ENCODE peak calls at places on chromosomes 6 and 20, in seven cellular contexts. T, S, M, D, J, Z and O are unnamed samples.
A peak's percentile ranks its signal among the peaks of the same experiment; 100 is the strongest.

GRCh38 chr6:105849741-105850140 is 236.4 kb upstream of the PRDM1 start:
- DNase-seq in M (no peak), T (no peak), S (no peak), J (no peak), Z (no peak), D (no peak), O (no peak)

GRCh38 chr6:44456070-44456965 is 68.8 kb downstream of the CDC5L start:
- DNase-seq in T (no peak), D (no peak), J (no peak), Z (peak; percentile 46), S (no peak), M (peak; percentile 62), O (no peak)

GRCh38 chr6:28747631-28748157 is 176.1 kb downstream of the TRIM27 start:
- DNase-seq in D (no peak), M (peak; percentile 91), Z (peak; percentile 55), T (no peak), J (no peak), S (no peak), O (no peak)

GRCh38 chr6:9620263-9620662 is 794.6 kb downstream of the TFAP2A start:
- DNase-seq in D (no peak), T (no peak), Z (no peak), S (no peak), M (no peak), J (no peak), O (no peak)

GRCh38 chr6:164442572-164442971 is 866.8 kb downstream of the C6orf118 start:
- DNase-seq in Z (no peak), S (no peak), M (no peak), J (no peak), D (no peak), T (no peak), O (no peak)

GRCh38 chr6:36682328-36683144 is 4.0 kb downstream of the CDKN1A start:
- DNase-seq in Z (peak; percentile 57), J (peak; percentile 70), T (peak; percentile 34), D (peak; percentile 61), M (no peak), S (peak; percentile 62), O (peak; percentile 95)

GRCh38 chr6:121437861-121438651 is 2.6 kb downstream of the GJA1 start:
- DNase-seq in J (no peak), M (no peak), S (peak; percentile 35), Z (peak; percentile 63), T (peak; percentile 46), D (peak; percentile 34), O (no peak)

GRCh38 chr6:97282238-97282725 is 734 bp downstream of the MMS22L start:
- DNase-seq in M (no peak), J (no peak), S (no peak), T (no peak), D (peak; percentile 18), Z (no peak), O (no peak)

GRCh38 chr20:3935295-3935955 is 46.2 kb downstream of the PANK2 start:
- DNase-seq in D (peak; percentile 74), J (no peak), M (no peak), T (peak; percentile 62), S (no peak), Z (no peak), O (no peak)

GRCh38 chr20:35695978-35696377 is 3.2 kb downstream of the NFS1 start:
- DNase-seq in D (no peak), J (no peak), S (no peak), Z (no peak), T (no peak), M (no peak), O (peak; percentile 64)

GRCh38 chr6:82246802-82247633 is 526 bp downstream of the IBTK start:
- DNase-seq in J (peak; percentile 71), T (peak; percentile 34), Z (peak; percentile 46), D (peak; percentile 74), S (peak; percentile 64), M (peak; percentile 74), O (no peak)

GRCh38 chr20:20078041-20078440 is 25.7 kb downstream of the CFAP61 start:
- DNase-seq in J (no peak), T (no peak), S (no peak), M (no peak), D (no peak), Z (no peak), O (no peak)

GRCh38 chr6:72580281-72580940 is 41.5 kb upstream of the KCNQ5 start:
- DNase-seq in M (no peak), D (no peak), Z (no peak), S (no peak), T (no peak), J (no peak), O (no peak)

GRCh38 chr6:39421383-39422225 is 99.1 kb upstream of the KCNK16 start:
- DNase-seq in S (no peak), D (no peak), M (no peak), Z (no peak), T (no peak), J (no peak), O (no peak)

GRCh38 chr20:48165401-48165685 is 380.1 kb upstream of the SULF2 start:
- DNase-seq in Z (peak; percentile 34), D (no peak), M (no peak), T (no peak), S (no peak), J (no peak), O (no peak)

GRCh38 chr20:63744574-63745423 is 5.2 kb downstream of the SLC2A4RG start:
- DNase-seq in M (no peak), Z (no peak), D (no peak), J (no peak), S (no peak), T (no peak), O (no peak)

GRCh38 chr6:71642120-71642519 is 244.2 kb upstream of the RIMS1 start:
- DNase-seq in S (no peak), D (no peak), M (no peak), Z (no peak), T (no peak), J (no peak), O (no peak)

GRCh38 chr6:156852858-156853216 is 75.7 kb downstream of the ARID1B start:
- DNase-seq in J (no peak), Z (no peak), D (no peak), T (no peak), S (no peak), M (no peak), O (no peak)

GRCh38 chr6:79034865-79035264 is 43.2 kb downstream of the PHIP start:
- DNase-seq in Z (no peak), D (no peak), J (no peak), M (no peak), S (no peak), T (no peak), O (no peak)

GRCh38 chr6:152952045-152952444 is 30.8 kb downstream of the FBXO5 start:
- DNase-seq in M (no peak), S (no peak), J (no peak), Z (no peak), D (no peak), T (no peak), O (no peak)

GRCh38 chr20:60037120-60037499 is 78.9 kb downstream of the CDH26 start:
- DNase-seq in T (no peak), S (no peak), Z (no peak), J (no peak), D (no peak), M (no peak), O (no peak)

DNA sequence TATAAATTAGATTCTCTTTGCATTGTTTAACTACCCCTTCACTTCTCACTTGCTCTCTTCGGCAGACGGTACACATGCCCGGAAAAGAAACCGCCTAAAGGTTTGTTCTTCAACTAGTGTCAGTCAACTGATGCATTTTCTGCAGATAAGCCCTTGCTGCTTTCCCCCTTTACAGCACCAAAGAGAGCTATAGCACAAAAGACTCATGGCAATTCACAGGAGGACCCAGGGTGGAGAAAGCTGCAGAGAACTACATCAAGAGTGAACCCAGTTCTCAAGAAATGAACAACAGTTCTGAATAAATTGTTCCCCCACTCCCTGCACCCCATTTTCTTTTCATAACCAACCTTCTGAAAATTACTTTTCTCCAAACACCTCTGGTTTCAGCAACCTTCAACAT is 8.9 kb downstream of the CD164 start:
- DNase-seq in M (no peak), J (no peak), S (no peak), Z (no peak), D (no peak), T (no peak), O (no peak)
- H3K4me1 ChIP-seq in M (peaks cover 3% of the 10 kb centered on the region), J (peaks cover 40% of the 10 kb centered on the region), S (peaks cover 20% of the 10 kb centered on the region), Z (peaks cover 3% of the 10 kb centered on the region), D (peaks cover 20% of the 10 kb centered on the region), T (no peaks in the 10 kb centered on the region), O (peaks cover 62% of the 10 kb centered on the region)

GRCh38 chr6:127855542-127856159 is 45.2 kb downstream of the THEMIS start:
- DNase-seq in T (no peak), S (no peak), D (no peak), Z (no peak), J (no peak), M (peak; percentile 46), O (no peak)

GRCh38 chr6:127857051-127857637 is 43.7 kb downstream of the THEMIS start:
- DNase-seq in S (no peak), Z (no peak), T (no peak), M (no peak), J (no peak), D (no peak), O (no peak)

GRCh38 chr6:127858992-127859391 is 41.9 kb downstream of the THEMIS start:
- DNase-seq in J (no peak), T (no peak), M (no peak), D (no peak), Z (no peak), S (no peak), O (no peak)

GRCh38 chr6:127860723-127861122 is 40.1 kb downstream of the THEMIS start:
- DNase-seq in S (no peak), M (no peak), D (no peak), J (no peak), T (no peak), Z (no peak), O (no peak)

GRCh38 chr6:127859956-127860355 is 40.9 kb downstream of the THEMIS start:
- DNase-seq in T (no peak), D (no peak), J (no peak), S (no peak), M (no peak), Z (no peak), O (no peak)
- H3K4me1 ChIP-seq in T (no peaks in the 10 kb centered on the region), D (no peaks in the 10 kb centered on the region), J (no peaks in the 10 kb centered on the region), S (no peaks in the 10 kb centered on the region), M (peaks cover 5% of the 10 kb centered on the region), Z (no peaks in the 10 kb centered on the region), O (no peaks in the 10 kb centered on the region)

DNA sequence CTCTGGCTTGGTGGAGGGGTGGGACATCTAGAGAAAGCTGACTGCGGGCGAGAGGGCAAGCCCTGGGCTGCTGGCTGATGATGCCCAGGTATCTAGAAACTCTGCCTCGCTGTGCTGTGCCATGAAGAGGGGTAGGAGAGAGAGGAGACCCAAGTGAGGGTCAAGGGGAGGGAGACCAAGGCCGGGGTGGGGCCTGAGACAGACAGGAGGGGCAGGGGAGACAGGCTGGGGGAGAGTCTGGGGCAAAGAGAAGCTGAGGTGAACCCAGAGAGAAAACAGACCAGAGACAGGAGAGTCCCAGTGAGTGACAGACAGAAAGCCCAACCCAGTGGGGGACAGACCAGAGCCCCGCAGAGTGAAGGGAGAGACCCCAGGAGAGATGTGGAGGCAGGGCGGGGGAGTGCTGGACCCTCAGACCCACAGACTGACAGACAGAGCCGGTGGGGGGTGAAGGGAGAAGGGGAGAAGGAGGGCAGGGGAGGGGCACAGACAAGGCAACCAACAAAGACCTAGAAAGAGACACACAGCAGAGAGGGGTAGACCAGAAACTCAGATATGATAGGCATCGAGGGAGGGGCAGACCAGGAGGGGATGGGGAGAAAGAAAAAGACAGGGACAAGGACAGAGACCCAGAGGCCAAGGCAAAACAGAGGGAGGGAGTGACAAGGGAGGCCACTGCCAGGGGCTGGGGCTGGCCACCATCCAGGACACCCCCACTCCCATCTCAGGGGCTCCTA is 5.9 kb downstream of the TEAD3 start:
- DNase-seq in S (no peak), J (no peak), Z (no peak), D (no peak), T (no peak), M (no peak), O (no peak)
- H3K4me1 ChIP-seq in S (no peaks in the 10 kb centered on the region), J (peaks cover 93% of the 10 kb centered on the region), Z (peaks cover 50% of the 10 kb centered on the region), D (peaks cover 81% of the 10 kb centered on the region), T (peaks cover 11% of the 10 kb centered on the region), M (peaks cover 44% of the 10 kb centered on the region), O (peaks cover 98% of the 10 kb centered on the region)

GRCh38 chr20:45042978-45043377 is 57.9 kb downstream of the KCNS1 start:
- DNase-seq in M (no peak), Z (no peak), J (no peak), T (no peak), S (no peak), D (no peak), O (no peak)
- H3K4me1 ChIP-seq in M (no peaks in the 10 kb centered on the region), Z (no peaks in the 10 kb centered on the region), J (peaks cover 14% of the 10 kb centered on the region), T (no peaks in the 10 kb centered on the region), S (peaks cover 3% of the 10 kb centered on the region), D (peaks cover 1% of the 10 kb centered on the region), O (peaks cover 31% of the 10 kb centered on the region)